ENCODE peak calls at places on chromosomes 11 and 22, in four cellular contexts. W, D, I and Y are unnamed samples.

GRCh38 chr22:24402460-24403192 is 24.8 kb upstream of the ADORA2A start:
- DNase-seq in W (peak), I (no peak), D (peak), Y (peak)

GRCh38 chr11:5197538-5197937 is 2.9 kb downstream of the OR51V1 start:
- DNase-seq in W (no peak), I (no peak), D (no peak), Y (no peak)

GRCh38 chr11:48141475-48142100 is 75.0 kb upstream of the OR4B1 start:
- DNase-seq in W (no peak), D (no peak), I (no peak), Y (no peak)

GRCh38 chr11:32002311-32002710 is 88.6 kb upstream of the RCN1 start:
- DNase-seq in W (no peak), I (no peak), D (no peak), Y (no peak)

GRCh38 chr11:126538071-126538470 is 182.6 kb downstream of the ST3GAL4 start:
- DNase-seq in D (no peak), W (no peak), I (no peak), Y (no peak)

GRCh38 chr22:41217553-41218157 is 12.5 kb downstream of the L3MBTL2 start:
- DNase-seq in D (peak), W (no peak), I (no peak), Y (peak)

GRCh38 chr11:11016123-11016522 is 158.3 kb upstream of the ZBED5 start:
- DNase-seq in I (no peak), D (no peak), W (no peak), Y (no peak)

GRCh38 chr11:115924744-115925567 is 420.7 kb upstream of the CADM1 start:
- DNase-seq in D (no peak), W (no peak), I (peak), Y (peak)

GRCh38 chr11:61061081-61061826 is 41.0 kb upstream of the CD5 start:
- DNase-seq in I (peak), W (no peak), D (no peak), Y (peak)

GRCh38 chr11:98561877-98562395 is 458.8 kb upstream of the CNTN5 start:
- DNase-seq in D (no peak), I (no peak), W (peak), Y (no peak)

GRCh38 chr11:72522186-72522585 is 87.9 kb upstream of the CLPB start:
- DNase-seq in D (no peak), I (no peak), W (no peak), Y (no peak)

GRCh38 chr11:113817162-113817561 is 37.6 kb downstream of the CLDN25 start:
- DNase-seq in W (no peak), I (no peak), D (no peak), Y (no peak)

GRCh38 chr22:19714320-19715252 is at the start of gene SEPTIN5:
- DNase-seq in I (no peak), D (peak), W (no peak), Y (no peak)

GRCh38 chr11:131326829-131327228 is 43.6 kb upstream of the NTM start:
- DNase-seq in W (no peak), D (no peak), I (no peak), Y (no peak)

DNA sequence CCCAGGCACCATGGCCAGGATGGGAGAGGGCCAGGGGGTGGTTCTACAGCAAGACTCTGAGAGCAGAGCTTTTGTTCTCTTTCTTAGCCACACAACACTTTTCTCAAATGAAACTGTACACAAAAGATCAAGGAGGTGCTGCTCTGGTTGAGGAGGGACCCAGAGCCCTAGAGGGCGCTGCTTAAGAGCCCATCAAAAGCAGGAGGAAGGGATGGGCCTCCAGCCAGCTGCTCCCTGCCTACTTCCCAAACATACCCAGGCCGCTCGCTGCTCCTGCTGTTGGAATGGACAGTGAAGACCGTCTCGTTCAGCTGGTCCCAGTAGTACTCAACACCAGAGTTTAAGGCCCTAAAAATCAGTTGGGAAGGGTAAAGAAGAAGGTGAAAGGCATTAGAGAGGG is 18.4 kb upstream of the CHRM4 start:
- DNase-seq in D (no peak), I (no peak), W (no peak), Y (no peak)
- TF ChIP-seq CTCF in D (no peak), I (no peak), W (peak), Y (no peak)

GRCh38 chr11:12377106-12377823 is at the start of gene PARVA:
- DNase-seq in W (peak), D (peak), I (no peak), Y (no peak)
- TF ChIP-seq CTCF in W (no peak), D (no peak), I (no peak), Y (no peak)

GRCh38 chr22:36423461-36424404 is 36.0 kb upstream of the MYH9 start:
- DNase-seq in I (no peak), D (no peak), W (no peak), Y (no peak)
- TF ChIP-seq CTCF in I (no peak), D (no peak), W (no peak), Y (no peak)

DNA sequence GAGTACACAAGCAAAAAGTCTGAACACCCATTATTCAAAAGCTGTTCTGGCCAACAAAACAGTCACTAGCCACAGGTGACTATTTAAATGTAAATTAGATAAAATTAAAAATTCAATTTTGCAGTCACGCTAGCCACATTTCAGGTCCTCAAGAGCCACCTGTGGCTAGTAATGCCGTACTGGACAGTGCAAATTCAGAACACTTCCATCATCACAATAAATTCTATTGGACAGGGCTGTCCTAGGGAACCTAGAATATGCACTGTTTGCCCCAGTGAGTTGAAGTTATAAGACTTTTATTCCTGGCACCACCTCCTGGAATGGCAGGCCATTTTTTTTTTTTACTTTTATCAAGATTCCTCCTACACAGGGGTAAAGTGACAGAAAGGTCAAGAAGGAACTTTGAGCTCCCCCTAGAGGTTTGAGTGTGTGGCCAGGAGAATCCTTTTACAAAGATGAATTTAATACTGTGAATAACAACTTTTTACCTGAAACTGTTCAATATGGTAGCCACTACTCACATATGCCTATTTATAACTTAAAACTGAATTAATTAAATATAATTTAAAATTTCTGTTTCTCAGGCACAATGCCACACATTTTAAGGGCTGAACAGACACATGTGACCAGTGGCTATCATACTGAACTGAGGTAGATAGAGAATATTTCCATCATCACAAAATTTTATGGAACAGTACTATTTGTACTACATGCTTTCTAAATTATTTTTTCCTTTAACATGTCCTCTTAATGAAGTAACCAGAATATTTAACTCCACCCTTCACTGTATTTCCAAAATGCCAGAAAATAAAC is 6.5 kb downstream of the MSANTD2 start:
- DNase-seq in I (peak), D (no peak), W (peak), Y (peak)
- TF ChIP-seq CTCF in I (peak), D (no peak), W (peak), Y (peak)

GRCh38 chr11:123302751-123303195 is 107.7 kb upstream of the CLMP start:
- DNase-seq in D (no peak), I (peak), W (peak), Y (peak)

GRCh38 chr11:123306531-123306930 is 111.5 kb upstream of the CLMP start:
- DNase-seq in I (no peak), W (no peak), D (no peak), Y (no peak)

GRCh38 chr11:123303924-123304323 is 108.9 kb upstream of the CLMP start:
- DNase-seq in D (no peak), W (no peak), I (no peak), Y (no peak)

GRCh38 chr11:123305601-123306000 is 110.6 kb upstream of the CLMP start:
- DNase-seq in I (no peak), W (no peak), D (no peak), Y (no peak)

GRCh38 chr11:123304828-123305530 is 109.9 kb upstream of the CLMP start:
- DNase-seq in I (no peak), W (no peak), D (no peak), Y (no peak)
- TF ChIP-seq CTCF in I (no peak), W (peak), D (no peak), Y (no peak)

GRCh38 chr11:67267188-67268035 is 1.1 kb downstream of the GRK2 start:
- DNase-seq in I (no peak), W (no peak), D (peak), Y (peak)
- TF ChIP-seq CTCF in I (no peak), W (no peak), D (no peak), Y (no peak)

DNA sequence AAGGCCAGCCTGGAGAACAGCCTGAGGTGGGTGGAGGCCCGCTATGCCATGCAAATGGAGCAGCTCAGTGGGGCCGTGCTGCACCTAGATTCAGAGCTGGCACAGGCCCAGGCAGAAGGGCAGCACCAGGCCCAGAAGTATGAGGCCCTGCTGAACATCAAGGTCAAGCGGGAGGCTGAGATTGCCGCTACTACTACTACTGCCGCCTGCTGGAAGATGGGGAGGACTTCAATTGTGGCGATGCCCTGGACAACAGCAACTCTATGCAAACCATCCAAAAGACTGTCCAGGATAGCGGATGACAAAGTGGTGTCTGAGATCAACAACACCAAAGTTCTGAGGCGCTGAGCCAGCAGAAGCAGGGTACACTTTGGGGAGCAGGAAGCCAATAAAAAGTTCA is 3.1 kb upstream of the TMEM218 start:
- DNase-seq in I (no peak), D (no peak), W (no peak), Y (peak)
- TF ChIP-seq CTCF in I (no peak), D (no peak), W (no peak), Y (no peak)

GRCh38 chr22:29095459-29095858 is 22.6 kb downstream of the KREMEN1 start:
- DNase-seq in W (no peak), I (no peak), D (no peak), Y (no peak)
- TF ChIP-seq CTCF in W (no peak), I (no peak), D (no peak), Y (no peak)

DNA sequence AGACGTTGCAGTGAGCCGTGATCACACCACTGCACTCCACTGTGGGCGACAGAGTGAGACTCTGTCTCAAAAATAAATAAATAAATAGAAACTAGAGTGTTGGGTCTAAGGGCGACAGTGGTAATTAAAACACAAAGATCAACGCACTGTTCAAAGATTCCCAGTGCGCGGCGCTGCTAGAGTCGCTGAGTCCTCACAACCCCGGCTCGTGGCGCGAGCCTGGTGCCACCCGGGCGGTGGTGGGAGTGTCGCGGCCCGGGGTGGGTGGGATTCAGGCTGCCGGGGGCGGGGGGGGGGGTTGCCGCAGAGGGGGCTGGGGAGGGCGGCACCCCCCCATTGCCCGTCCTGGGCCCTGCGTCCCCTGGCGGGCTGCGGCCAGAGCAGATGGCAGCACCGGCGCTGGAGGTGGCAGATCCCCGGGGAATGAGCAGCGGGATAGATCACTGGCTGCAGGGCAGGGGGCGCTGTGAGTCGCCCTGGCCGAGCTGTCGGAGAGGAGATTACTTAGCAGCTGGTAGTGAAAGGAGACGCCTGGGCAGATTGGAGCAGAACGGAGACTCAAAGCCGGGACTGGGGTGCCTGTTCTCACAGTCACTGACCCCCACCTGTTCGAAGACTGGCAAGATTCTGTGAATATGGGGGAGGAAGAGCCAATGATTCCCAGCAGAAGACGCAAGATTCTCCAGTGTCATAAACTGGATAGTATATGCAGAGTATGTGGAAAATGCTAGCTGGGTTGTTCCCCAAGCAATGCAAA is 30.2 kb upstream of the APOBEC3A start:
- DNase-seq in W (no peak), D (peak), I (peak), Y (peak)
- TF ChIP-seq CTCF in W (peak), D (peak), I (peak), Y (peak)